ENCODE peak calls at places on chromosomes 2 and 18, in seven cellular contexts. V, C, N, P, Q, T and A are unnamed samples.

GRCh38 chr2:84970956-84971798 is at the start of gene KCMF1:
- DNase-seq in P (peak; percentile 76), V (peak; percentile 83), N (peak; percentile 93), Q (peak; percentile 95), T (peak; percentile 91), C (peak; percentile 80), A (peak; percentile 82)

GRCh38 chr2:237932731-237933131 is 34.1 kb upstream of the UBE2F start:
- DNase-seq in T (no peak), C (no peak), P (no peak), N (no peak), V (no peak), Q (no peak), A (no peak)

GRCh38 chr18:66013976-66014375 is 263.2 kb downstream of the CDH7 start:
- DNase-seq in T (no peak), P (no peak), N (no peak), C (no peak), V (no peak), Q (no peak), A (no peak)

GRCh38 chr2:97918818-97919217 is 76.9 kb downstream of the TMEM131 start:
- DNase-seq in P (no peak), V (no peak), C (no peak), Q (no peak), T (no peak), N (no peak), A (no peak)

GRCh38 chr2:38462121-38462634 is 85.1 kb upstream of the ATL2 start:
- DNase-seq in Q (no peak), V (peak; percentile 7), T (peak; percentile 81), P (no peak), C (no peak), N (no peak), A (no peak)

GRCh38 chr2:223097888-223098383 is 45.9 kb downstream of the KCNE4 start:
- DNase-seq in T (no peak), N (no peak), P (no peak), Q (no peak), C (no peak), V (no peak), A (no peak)

GRCh38 chr2:239147376-239147775 is 253.4 kb downstream of the HDAC4 start:
- DNase-seq in V (no peak), T (peak; percentile 40), Q (no peak), C (no peak), P (no peak), N (no peak), A (no peak)

GRCh38 chr18:33944493-33944892 is 280.2 kb downstream of the NOL4 start:
- DNase-seq in V (no peak), C (no peak), P (no peak), Q (no peak), T (no peak), N (no peak), A (no peak)

GRCh38 chr2:39335930-39336329 is 92.2 kb upstream of the CDKL4 start:
- DNase-seq in T (no peak), C (no peak), N (no peak), P (no peak), Q (no peak), V (no peak), A (no peak)

GRCh38 chr2:17538844-17539554 is 1.5 kb upstream of the VSNL1 start:
- DNase-seq in Q (peak; percentile 91), T (peak; percentile 77), V (peak; percentile 85), N (peak; percentile 87), C (peak; percentile 88), P (no peak), A (peak; percentile 42)

GRCh38 chr2:157508676-157509075 is 64.8 kb upstream of the CYTIP start:
- DNase-seq in N (no peak), C (no peak), P (no peak), V (no peak), Q (no peak), T (no peak), A (no peak)

GRCh38 chr2:18118703-18119102 is 240.2 kb downstream of the KCNS3 start:
- DNase-seq in Q (no peak), P (no peak), V (no peak), C (no peak), T (no peak), N (no peak), A (no peak)

GRCh38 chr2:86790134-86790827 is 432 bp downstream of the CD8A start:
- DNase-seq in T (no peak), N (peak; percentile 72), C (no peak), Q (peak; percentile 83), P (no peak), V (no peak), A (no peak)

GRCh38 chr2:207434288-207434687 is 95.5 kb upstream of the CREB1 start:
- DNase-seq in T (no peak), P (no peak), N (no peak), Q (no peak), C (no peak), V (no peak), A (no peak)

GRCh38 chr18:70468861-70469570 is 180.2 kb downstream of the SOCS6 start:
- DNase-seq in Q (no peak), N (no peak), P (no peak), T (no peak), V (no peak), C (no peak), A (no peak)

GRCh38 chr2:69902213-69902922 is 8.6 kb downstream of the SNRNP27 start:
- DNase-seq in V (peak; percentile 32), N (no peak), T (no peak), P (no peak), Q (no peak), C (no peak), A (no peak)

GRCh38 chr18:58205087-58205779 is 161.2 kb downstream of the NEDD4L start:
- DNase-seq in T (no peak), Q (no peak), C (no peak), N (no peak), P (no peak), V (peak; percentile 32), A (no peak)

GRCh38 chr18:40006553-40007073 is 1948.4 kb upstream of the PIK3C3 start:
- DNase-seq in N (no peak), C (peak; percentile 7), P (no peak), T (no peak), Q (no peak), V (no peak), A (peak; percentile 67)

GRCh38 chr2:47636176-47636575 is 146.8 kb upstream of the MSH6 start:
- DNase-seq in P (no peak), Q (no peak), C (no peak), N (no peak), V (no peak), T (no peak), A (no peak)
- H3K4me3 ChIP-seq in P (no peak overlapping the region), Q (no peak overlapping the region), C (no peak overlapping the region), N (no peak overlapping the region), V (no peak overlapping the region), T (no peak overlapping the region), A (no peak overlapping the region)

GRCh38 chr2:43132523-43133301 is 93.7 kb downstream of the ZFP36L2 start:
- DNase-seq in N (peak; percentile 40), Q (peak; percentile 78), C (no peak), T (no peak), V (peak; percentile 41), P (peak; percentile 41), A (no peak)

GRCh38 chr2:43129676-43130547 is 96.5 kb downstream of the ZFP36L2 start:
- DNase-seq in T (peak; percentile 79), V (peak; percentile 67), Q (peak; percentile 52), P (peak; percentile 73), C (no peak), N (peak; percentile 44), A (no peak)

GRCh38 chr2:43130548-43130875 is 95.9 kb downstream of the ZFP36L2 start:
- DNase-seq in C (no peak), T (peak; percentile 67), Q (no peak), P (no peak), V (no peak), N (peak; percentile 39), A (no peak)

GRCh38 chr2:43131890-43132522 is 94.4 kb downstream of the ZFP36L2 start:
- DNase-seq in T (no peak), P (no peak), C (no peak), N (peak; percentile 45), V (no peak), Q (no peak), A (no peak)

DNA sequence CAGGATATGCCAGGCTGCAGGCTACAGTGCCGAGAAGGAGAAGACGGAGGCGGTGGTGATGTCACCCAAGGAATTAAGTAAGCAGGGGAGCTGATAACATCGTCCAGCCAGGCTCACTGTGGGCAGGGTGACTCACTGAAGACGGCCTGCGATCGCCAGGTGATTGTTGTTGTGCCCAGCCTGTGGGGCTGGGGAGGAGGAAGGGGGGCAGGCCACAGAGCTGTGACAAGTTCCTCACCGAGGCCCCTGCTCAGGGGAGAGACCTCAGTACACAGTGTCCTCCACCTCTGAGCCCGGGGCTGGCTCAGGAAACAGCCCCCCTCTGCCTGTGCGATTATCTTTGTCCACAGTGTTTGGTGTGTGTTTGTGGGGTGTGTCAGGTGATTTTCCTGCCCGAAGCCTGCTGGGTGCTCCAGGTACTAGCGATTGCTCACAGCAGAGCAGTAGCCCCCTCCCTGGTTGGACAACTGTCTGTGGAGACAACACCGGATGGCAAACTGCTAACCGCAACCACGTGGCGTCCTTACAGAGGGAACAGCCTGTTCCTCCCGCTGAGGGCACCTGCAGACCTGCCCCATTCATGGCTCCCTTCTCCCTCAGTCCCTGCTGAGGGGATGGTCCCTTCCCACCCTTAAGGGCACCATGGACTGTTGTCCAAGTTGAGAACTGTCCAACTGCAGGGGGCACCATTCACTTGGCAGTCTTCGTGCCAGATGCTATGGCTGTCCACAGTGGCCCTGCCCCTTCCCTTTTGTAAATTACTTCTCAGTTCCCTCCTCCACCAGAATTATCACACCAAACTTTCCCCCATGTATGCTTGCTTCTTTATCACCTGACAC is 95.1 kb downstream of the ZFP36L2 start:
- DNase-seq in Q (no peak), N (peak; percentile 73), V (peak; percentile 86), C (peak; percentile 49), T (peak; percentile 84), P (peak; percentile 96), A (peak; percentile 23)
- H3K4me1 ChIP-seq in Q (peaks cover 96% of the 10 kb centered on the region), N (peaks cover 19% of the 10 kb centered on the region), V (peaks cover 32% of the 10 kb centered on the region), C (peaks cover 8% of the 10 kb centered on the region), T (peaks cover 14% of the 10 kb centered on the region), P (peaks cover 91% of the 10 kb centered on the region), A (no peaks in the 10 kb centered on the region)

GRCh38 chr18:74453011-74453571 is 4.0 kb downstream of the DIPK1C start:
- DNase-seq in C (no peak), Q (no peak), T (no peak), N (no peak), V (no peak), P (no peak), A (no peak)

GRCh38 chr18:74455386-74455785 is 1.7 kb downstream of the DIPK1C start:
- DNase-seq in Q (no peak), P (no peak), C (no peak), V (no peak), T (no peak), N (no peak), A (no peak)

GRCh38 chr18:74453642-74454198 is 3.4 kb downstream of the DIPK1C start:
- DNase-seq in P (no peak), N (no peak), Q (no peak), C (no peak), V (no peak), T (no peak), A (no peak)

GRCh38 chr18:74456017-74456408 is 1.1 kb downstream of the DIPK1C start:
- DNase-seq in C (no peak), T (no peak), P (no peak), V (no peak), Q (no peak), N (no peak), A (no peak)

GRCh38 chr18:74454279-74454741 is 2.8 kb downstream of the DIPK1C start:
- DNase-seq in T (no peak), N (no peak), C (no peak), V (no peak), P (no peak), Q (peak; percentile 57), A (no peak)
- H3K27me3 ChIP-seq in T (peaks cover 46% of the 10 kb centered on the region), N (peaks cover 93% of the 10 kb centered on the region), C (peaks cover 55% of the 10 kb centered on the region), V (no peaks in the 10 kb centered on the region), P (peaks cover 8% of the 10 kb centered on the region), Q (peaks cover 20% of the 10 kb centered on the region), A (peaks cover 3% of the 10 kb centered on the region)

GRCh38 chr2:43423941-43424261 is 171.9 kb downstream of the THADA start:
- DNase-seq in V (no peak), Q (no peak), C (no peak), N (no peak), P (no peak), T (no peak), A (no peak)
- H3K4me3 ChIP-seq in V (no peak overlapping the region), Q (no peak overlapping the region), C (no peak overlapping the region), N (no peak overlapping the region), P (no peak overlapping the region), T (no peak overlapping the region), A (no peak overlapping the region)